ENCODE peak calls at places on chromosomes 2 and 18, in four cellular contexts. F is CD4-positive, alpha-beta T cell; L is A549; W is endothelial cell. U is an unnamed sample.

GRCh38 chr2:1686784-1687105 is 57.6 kb downstream of the PXDN start:
- DNase-seq in F (no peak), L (no peak), W (no peak), U (no peak)

GRCh38 chr2:32003791-32004190 is 7.0 kb downstream of the MEMO1 start:
- DNase-seq in F (no peak), L (no peak), W (no peak), U (no peak)

GRCh38 chr18:67285583-67285982 is 230.9 kb downstream of the DSEL start:
- DNase-seq in F (no peak), L (no peak), W (no peak), U (no peak)

GRCh38 chr2:204274487-204274886 is 270.8 kb upstream of the PARD3B start:
- DNase-seq in F (no peak), L (no peak), W (no peak), U (no peak)

GRCh38 chr18:64409511-64409910 is 260.6 kb upstream of the LINC00305 start:
- DNase-seq in F (no peak), L (peak), W (peak), U (no peak)

GRCh38 chr18:48715651-48716354 is 177.0 kb downstream of the CTIF start:
- DNase-seq in F (no peak), L (no peak), W (no peak), U (no peak)

GRCh38 chr18:47100214-47100831 is 50.0 kb downstream of the HDHD2 start:
- DNase-seq in F (peak), L (peak), W (peak), U (no peak)

GRCh38 chr2:196159223-196159892 is 12.0 kb downstream of the STK17B start:
- DNase-seq in F (no peak), L (no peak), W (no peak), U (no peak)

GRCh38 chr2:118443596-118443995 is 355.3 kb downstream of the INSIG2 start:
- DNase-seq in F (no peak), L (peak), W (no peak), U (no peak)

GRCh38 chr2:131034122-131035051 is 58.9 kb downstream of the FAM168B start:
- DNase-seq in F (no peak), L (no peak), W (peak), U (no peak)

GRCh38 chr18:44714376-44714775 is 33.7 kb downstream of the SETBP1 start:
- DNase-seq in F (no peak), L (no peak), W (no peak), U (no peak)

GRCh38 chr2:26847663-26848335 is at the start of gene DPYSL5:
- DNase-seq in F (no peak), L (peak), W (peak), U (no peak)

GRCh38 chr18:79490593-79491551 is 95.1 kb downstream of the NFATC1 start:
- DNase-seq in F (no peak), L (no peak), W (no peak), U (peak)

GRCh38 chr2:85584354-85584856 is at the start of gene VAMP5:
- DNase-seq in F (peak), L (no peak), W (peak), U (no peak)

GRCh38 chr2:205670292-205670691 is 12.0 kb upstream of the NRP2 start:
- DNase-seq in F (no peak), L (no peak), W (no peak), U (no peak)

GRCh38 chr2:239035361-239035814 is 187.5 kb downstream of the TWIST2 start:
- DNase-seq in F (peak), L (no peak), W (peak), U (no peak)

GRCh38 chr2:157055660-157056199 is 201.8 kb upstream of the GALNT5 start:
- DNase-seq in F (no peak), L (peak), W (no peak), U (no peak)

GRCh38 chr18:6731197-6731596 is 1.7 kb downstream of the ARHGAP28 start:
- DNase-seq in F (no peak), L (no peak), W (no peak), U (no peak)

GRCh38 chr2:182824056-182824758 is 42.2 kb downstream of the FRZB start:
- DNase-seq in F (no peak), L (no peak), W (no peak), U (no peak)

GRCh38 chr2:113284481-113284880 is 5.8 kb upstream of the PAX8 start:
- DNase-seq in F (no peak), L (peak), W (no peak), U (no peak)

GRCh38 chr2:23495661-23496114 is 110.7 kb downstream of the KLHL29 start:
- DNase-seq in F (no peak), L (no peak), W (no peak), U (peak)

GRCh38 chr2:54763636-54764291 is 40.3 kb downstream of the EML6 start:
- DNase-seq in F (no peak), L (peak), W (peak), U (no peak)

GRCh38 chr2:224751996-224752698 is 36.0 kb upstream of the CCDC195 start:
- DNase-seq in F (no peak), L (no peak), W (no peak), U (no peak)

GRCh38 chr2:224754129-224754528 is 38.0 kb upstream of the CCDC195 start:
- DNase-seq in F (no peak), L (no peak), W (no peak), U (no peak)

GRCh38 chr2:224757934-224758548 is 41.9 kb upstream of the CCDC195 start:
- DNase-seq in F (no peak), L (peak), W (no peak), U (no peak)
- TF ChIP-seq CTCF in F (no peak), L (no peak), W (no peak), U (no peak)

DNA sequence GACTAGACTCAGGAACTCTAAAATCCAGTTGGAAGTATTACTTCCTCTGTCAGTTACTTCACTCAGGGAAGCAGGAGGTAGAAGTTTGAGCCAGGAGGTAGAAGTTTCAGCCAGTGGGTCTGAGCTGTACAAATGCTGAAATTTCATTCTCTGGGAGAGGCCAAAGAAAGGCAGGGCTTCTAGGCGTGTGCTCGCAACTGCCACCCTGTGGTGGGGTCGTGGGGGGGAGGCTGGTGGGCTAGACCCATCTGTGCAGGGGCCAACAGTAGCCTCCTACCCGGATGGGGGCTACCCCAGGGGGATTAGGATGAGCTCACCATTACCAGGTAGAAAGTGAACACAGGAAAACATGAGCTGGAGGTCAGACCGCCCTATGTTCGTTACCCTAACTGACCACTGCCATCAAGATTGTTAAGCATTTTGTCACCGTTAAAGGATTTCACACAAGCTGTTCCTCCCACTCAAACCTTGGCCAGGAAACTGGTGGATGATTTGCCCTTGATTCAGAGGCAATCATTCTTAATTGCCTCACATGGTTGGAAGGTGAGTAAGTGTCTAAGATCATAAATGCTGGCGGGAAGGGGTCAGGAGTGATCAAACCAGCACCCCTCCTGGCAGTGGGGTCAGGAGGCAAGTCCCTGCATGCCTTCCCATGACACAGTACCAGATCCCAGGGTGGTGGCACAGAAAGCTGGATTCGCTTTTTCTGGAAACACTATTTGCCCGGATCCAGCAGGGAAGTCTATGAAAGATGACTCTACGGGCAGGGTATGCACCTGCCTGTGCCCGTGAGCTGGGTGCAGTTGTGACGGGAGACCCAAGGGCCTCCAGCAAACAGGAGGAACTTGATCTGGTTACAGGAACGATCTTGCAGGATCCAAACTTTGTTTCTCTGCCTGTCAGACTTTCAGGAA is 5.2 kb upstream of the FHL2 start:
- DNase-seq in F (no peak), L (peak), W (peak), U (no peak)
- TF ChIP-seq CTCF in F (no peak), L (peak), W (no peak), U (peak)

GRCh38 chr2:232535761-232536530 is 3.5 kb upstream of the CHRNG start:
- DNase-seq in F (no peak), L (no peak), W (no peak), U (peak)

GRCh38 chr2:232534940-232535735 is 4.4 kb upstream of the CHRNG start:
- DNase-seq in F (no peak), L (no peak), W (no peak), U (peak)

GRCh38 chr2:232538671-232539070 is 821 bp upstream of the CHRNG start:
- DNase-seq in F (no peak), L (no peak), W (no peak), U (peak)

GRCh38 chr2:232537499-232537898 is 2.0 kb upstream of the CHRNG start:
- DNase-seq in F (no peak), L (no peak), W (no peak), U (peak)

DNA sequence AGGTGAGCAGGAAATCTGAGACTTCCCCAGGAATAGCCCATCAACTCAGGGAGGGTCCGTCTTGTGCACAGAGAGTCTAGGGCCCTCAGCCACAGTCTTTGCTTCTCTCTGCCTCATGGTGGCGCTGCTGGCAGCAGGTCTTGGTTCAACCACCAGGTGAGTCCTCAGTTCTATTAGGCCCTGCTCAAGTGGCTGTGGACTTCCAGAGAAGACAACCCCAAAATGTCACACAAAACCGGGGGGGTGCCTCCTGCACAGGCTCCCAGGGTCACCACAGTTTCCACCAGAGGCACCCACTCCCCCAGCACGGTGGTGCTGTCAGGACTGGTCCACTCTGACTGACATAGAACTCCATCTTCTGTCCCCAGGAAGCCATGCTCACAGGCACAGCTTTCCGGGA is 2.4 kb upstream of the CHRNG start:
- DNase-seq in F (no peak), L (peak), W (peak), U (peak)
- TF ChIP-seq CTCF in F (no peak), L (peak), W (peak), U (peak)

GRCh38 chr18:23093772-23094171 is 41.5 kb upstream of the CABLES1 start:
- DNase-seq in F (no peak), L (no peak), W (no peak), U (no peak)

GRCh38 chr18:23094411-23095165 is 40.7 kb upstream of the CABLES1 start:
- DNase-seq in F (no peak), L (no peak), W (no peak), U (no peak)

GRCh38 chr18:23092121-23092520 is 43.2 kb upstream of the CABLES1 start:
- DNase-seq in F (no peak), L (no peak), W (no peak), U (no peak)

GRCh38 chr18:23099621-23100020 is 35.7 kb upstream of the CABLES1 start:
- DNase-seq in F (no peak), L (peak), W (no peak), U (peak)

DNA sequence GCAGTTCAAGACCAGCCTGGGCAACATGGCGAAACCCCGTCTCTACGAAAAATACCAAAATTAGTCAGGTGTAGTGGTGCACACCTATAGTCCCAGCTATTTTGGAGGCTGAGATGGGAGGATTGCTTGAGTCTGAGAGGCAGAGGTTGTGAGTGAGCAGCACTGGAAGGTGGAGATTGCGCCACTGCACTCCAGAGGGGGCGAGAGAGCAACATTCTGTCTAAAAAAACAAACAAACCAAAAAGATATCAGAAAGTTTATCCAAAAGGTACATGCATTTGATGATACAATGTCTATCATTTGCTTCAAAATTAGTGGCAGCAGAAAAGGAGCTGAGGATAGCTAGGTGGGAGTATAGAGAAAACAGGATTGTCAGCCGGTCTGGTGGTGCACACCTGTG is 39.8 kb upstream of the CABLES1 start:
- DNase-seq in F (no peak), L (no peak), W (no peak), U (no peak)
- TF ChIP-seq CTCF in F (no peak), L (peak), W (no peak), U (peak)

DNA sequence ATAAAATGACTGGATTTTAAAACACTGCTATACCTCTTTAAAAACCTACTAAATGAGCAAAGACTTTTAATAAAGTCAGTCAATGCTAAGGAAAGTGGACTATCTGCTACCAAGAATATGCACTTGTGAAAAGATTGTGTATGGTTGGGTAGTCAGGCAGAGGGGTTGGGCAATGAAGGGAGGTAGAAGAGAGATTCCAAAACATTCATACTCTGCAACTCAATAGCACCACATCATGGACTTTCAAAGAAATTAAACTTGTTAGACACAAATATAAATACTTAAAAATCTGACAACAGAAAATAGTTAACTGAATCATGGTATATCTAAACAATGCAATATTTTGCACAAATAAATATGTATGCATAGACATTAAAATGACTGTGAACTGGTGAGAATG is 139.9 kb upstream of the MAPRE2 start:
- DNase-seq in F (no peak), L (peak), W (no peak), U (no peak)
- TF ChIP-seq CTCF in F (no peak), L (no peak), W (no peak), U (peak)

GRCh38 chr2:70499253-70499652 is 54.4 kb downstream of the TGFA start:
- DNase-seq in F (no peak), L (no peak), W (no peak), U (no peak)

GRCh38 chr2:70498528-70498927 is 55.1 kb downstream of the TGFA start:
- DNase-seq in F (no peak), L (no peak), W (no peak), U (no peak)

GRCh38 chr2:70501215-70501614 is 52.4 kb downstream of the TGFA start:
- DNase-seq in F (no peak), L (no peak), W (no peak), U (no peak)

GRCh38 chr2:70496819-70497218 is 56.8 kb downstream of the TGFA start:
- DNase-seq in F (no peak), L (no peak), W (no peak), U (no peak)

GRCh38 chr2:70498054-70498453 is 55.6 kb downstream of the TGFA start:
- DNase-seq in F (no peak), L (peak), W (no peak), U (no peak)
- TF ChIP-seq CTCF in F (no peak), L (peak), W (peak), U (peak)

GRCh38 chr2:46877619-46878113 is 37.9 kb downstream of the MCFD2 start:
- DNase-seq in F (no peak), L (no peak), W (no peak), U (no peak)

GRCh38 chr2:46878886-46879285 is 36.7 kb downstream of the MCFD2 start:
- DNase-seq in F (no peak), L (peak), W (no peak), U (no peak)

GRCh38 chr2:46875226-46875899 is 40.2 kb downstream of the MCFD2 start:
- DNase-seq in F (no peak), L (no peak), W (no peak), U (no peak)

GRCh38 chr2:46878240-46878877 is 37.2 kb downstream of the MCFD2 start:
- DNase-seq in F (no peak), L (no peak), W (no peak), U (no peak)

GRCh38 chr2:46876741-46877384 is 38.7 kb downstream of the MCFD2 start:
- DNase-seq in F (no peak), L (peak), W (no peak), U (no peak)
- TF ChIP-seq CTCF in F (peak), L (peak), W (peak), U (peak)

GRCh38 chr18:37420315-37420880 is 145.2 kb downstream of the CELF4 start:
- DNase-seq in F (no peak), L (no peak), W (no peak), U (no peak)
- TF ChIP-seq CTCF in F (no peak), L (no peak), W (no peak), U (no peak)

DNA sequence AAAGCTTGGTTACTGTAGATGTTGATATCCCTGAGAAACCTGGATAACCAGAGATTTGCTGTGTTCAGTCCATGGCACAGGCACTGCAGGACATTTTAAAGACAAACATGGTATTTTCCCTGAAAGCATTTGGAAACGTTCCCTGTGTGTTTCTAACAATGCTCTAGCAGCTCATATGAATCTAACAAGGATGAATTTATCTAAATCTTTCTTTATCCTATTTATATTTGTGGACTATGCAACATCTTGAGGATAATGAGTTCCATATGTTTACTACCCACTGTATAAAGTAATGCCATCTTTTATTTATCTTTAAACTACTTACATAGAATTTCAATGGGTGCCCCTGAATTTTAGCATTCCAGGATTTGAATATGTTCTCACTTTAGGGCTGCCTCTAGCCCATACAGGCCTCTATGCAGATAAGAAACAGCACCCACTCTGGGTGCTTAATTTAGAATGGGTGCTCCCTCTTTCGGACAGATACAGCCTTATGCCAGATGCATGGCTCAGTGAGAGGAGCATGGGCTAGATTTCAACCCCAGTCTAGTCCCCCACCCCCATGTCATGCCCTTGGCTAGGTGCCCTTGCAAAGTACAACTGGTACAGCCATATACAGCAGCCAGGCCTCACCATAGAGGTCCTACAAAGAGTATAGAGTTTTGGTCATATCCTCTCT is 50.6 kb upstream of the NEMP2 start:
- DNase-seq in F (no peak), L (no peak), W (no peak), U (no peak)
- TF ChIP-seq CTCF in F (no peak), L (no peak), W (no peak), U (no peak)

DNA sequence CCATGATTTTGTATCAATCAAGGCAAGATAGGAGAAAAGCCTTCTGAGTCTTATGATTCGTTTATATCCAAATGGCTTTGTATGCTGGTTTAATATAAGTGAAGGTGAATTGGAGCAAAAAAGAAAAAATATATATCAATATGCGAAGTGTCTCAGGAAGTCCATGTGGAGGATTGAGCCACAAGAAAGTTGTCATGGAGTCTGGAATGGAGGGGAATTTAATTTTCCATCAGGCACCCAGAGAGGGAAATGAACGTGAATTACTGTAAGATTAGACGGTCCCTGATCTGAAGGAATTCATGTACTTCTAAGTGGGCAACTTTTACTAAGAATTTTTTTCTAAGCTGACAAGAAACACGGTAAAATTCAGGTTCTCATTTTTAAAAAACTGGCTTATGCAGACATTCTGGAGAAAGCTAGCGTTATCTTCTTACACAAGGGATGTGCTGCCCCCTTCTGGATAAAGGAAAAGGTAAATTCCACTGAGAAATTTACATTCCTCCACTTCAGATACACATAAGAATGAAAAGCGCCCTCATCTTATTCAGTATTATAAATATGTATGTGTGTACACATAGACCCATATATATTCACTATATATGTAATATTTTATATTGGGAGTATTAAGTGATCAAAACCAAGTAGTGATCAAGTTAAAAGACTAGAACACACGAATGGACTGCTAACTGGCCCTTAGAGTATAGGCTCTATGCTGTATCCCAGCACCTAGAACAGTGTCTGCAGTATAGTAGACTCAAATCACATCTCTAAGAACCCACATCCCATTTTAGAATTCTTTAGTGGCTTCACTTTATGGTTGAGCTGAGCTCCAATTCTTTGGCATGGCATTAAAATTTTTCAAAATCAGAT is 289.0 kb upstream of the TFPI start:
- DNase-seq in F (no peak), L (peak), W (peak), U (no peak)
- TF ChIP-seq CTCF in F (no peak), L (peak), W (peak), U (peak)